ENCODE peak calls at places on chromosome 16, in ten cellular contexts. Y, M, U, E, D, J, I, X, F and N are unnamed samples.
A peak's percentile ranks its signal among the peaks of the same experiment; 100 is the strongest.

GRCh38 chr16:27595993-27596392 is 46.0 kb downstream of the KATNIP start:
- DNase-seq in Y (no peak), I (no peak), X (no peak), E (no peak), F (no peak), U (no peak), D (no peak), J (no peak), M (no peak), N (no peak)

GRCh38 chr16:85812811-85813700 is 13.6 kb downstream of the COX4I1 start:
- DNase-seq in U (no peak), E (no peak), F (no peak), I (no peak), D (no peak), Y (no peak), J (no peak), X (no peak), M (no peak), N (no peak)

GRCh38 chr16:68790130-68790761 is 53.1 kb upstream of the TANGO6 start:
- DNase-seq in Y (peak; percentile 88), D (peak; percentile 78), X (peak; percentile 55), F (peak; percentile 74), U (peak; percentile 93), I (no peak), J (peak; percentile 38), E (no peak), M (no peak), N (peak; percentile 90)

GRCh38 chr16:66515543-66516171 is 34.3 kb downstream of the TK2 start:
- DNase-seq in U (peak; percentile 74), F (peak; percentile 60), E (peak; percentile 50), Y (peak; percentile 83), X (no peak), J (peak; percentile 48), M (no peak), I (no peak), D (no peak), N (no peak)

GRCh38 chr16:81618187-81618586 is 160.9 kb upstream of the PLCG2 start:
- DNase-seq in X (no peak), U (no peak), E (no peak), F (no peak), D (no peak), Y (no peak), J (no peak), M (no peak), I (no peak), N (no peak)

GRCh38 chr16:67926181-67926742 is 5.4 kb downstream of the CTRL start:
- DNase-seq in D (no peak), M (no peak), I (no peak), F (no peak), U (no peak), Y (no peak), J (peak; percentile 26), X (no peak), E (no peak), N (no peak)

GRCh38 chr16:21222495-21223337 is 10.8 kb upstream of the ANKS4B start:
- DNase-seq in F (no peak), Y (no peak), D (no peak), X (no peak), E (no peak), J (no peak), U (peak; percentile 81), I (no peak), M (no peak), N (no peak)

GRCh38 chr16:84193480-84193879 is 2.5 kb downstream of the ADAD2 start:
- DNase-seq in E (no peak), X (no peak), F (no peak), J (no peak), D (no peak), M (no peak), Y (no peak), I (no peak), U (no peak), N (no peak)

GRCh38 chr16:82265809-82266208 is 95.8 kb upstream of the MPHOSPH6 start:
- DNase-seq in D (no peak), U (no peak), X (no peak), J (no peak), I (no peak), E (no peak), M (no peak), Y (no peak), F (peak; percentile 44), N (no peak)

GRCh38 chr16:88764080-88764479 is 20.9 kb downstream of the PIEZO1 start:
- DNase-seq in J (no peak), Y (no peak), X (no peak), M (no peak), F (no peak), E (no peak), U (no peak), D (no peak), I (no peak), N (no peak)

GRCh38 chr16:89860747-89861304 is 12.6 kb upstream of the TCF25 start:
- DNase-seq in Y (peak; percentile 56), E (peak; percentile 96), D (peak; percentile 78), U (peak; percentile 66), F (peak; percentile 24), I (peak; percentile 75), M (peak; percentile 72), X (peak; percentile 90), J (peak; percentile 56), N (no peak)

GRCh38 chr16:82936941-82937551 is 310.3 kb downstream of the CDH13 start:
- DNase-seq in I (no peak), X (peak; percentile 15), E (no peak), D (peak; percentile 41), F (peak; percentile 49), M (no peak), J (no peak), U (no peak), Y (peak; percentile 45), N (no peak)

GRCh38 chr16:55622930-55623561 is 32.7 kb upstream of the SLC6A2 start:
- DNase-seq in X (no peak), U (no peak), F (no peak), M (no peak), D (no peak), J (peak; percentile 38), E (no peak), I (no peak), Y (no peak), N (no peak)

GRCh38 chr16:52002021-52002420 is 544.9 kb downstream of the TOX3 start:
- DNase-seq in M (no peak), E (no peak), J (no peak), Y (no peak), F (no peak), D (no peak), X (no peak), I (no peak), U (no peak), N (no peak)

GRCh38 chr16:3023669-3024478 is at the start of the genes HCFC1R1 and THOC6:
- DNase-seq in J (peak; percentile 98), F (peak; percentile 96), Y (peak; percentile 97), U (peak; percentile 99), D (peak; percentile 93), I (peak; percentile 93), E (peak; percentile 93), X (peak; percentile 87), M (peak; percentile 94), N (peak; percentile 96)

GRCh38 chr16:64364894-64365293 is 757.0 kb downstream of the CDH11 start:
- DNase-seq in F (no peak), U (no peak), Y (no peak), X (no peak), D (no peak), E (no peak), I (no peak), J (no peak), M (no peak), N (no peak)